ENCODE peak calls at places on chromosomes 1 and 21, in nine cellular contexts. S is memory B cell; U is pancreas; I is Peyer's patch; J is HCEC 1CT; Y is fibroblast of pulmonary artery; X is C1 segment of cervical spinal cord; D is activated CD4-positive, alpha-beta T cell treated with anti-CD3 and anti-CD28 coated beads, Interleukin-2, amount 50 U/mL, for 1 hour; E is lung microvascular endothelial cell. V is an unnamed sample.

GRCh38 chr1:42164551-42165420 is at the start of gene GUCA2A:
- DNase-seq in D (no peak), Y (no peak), U (no peak), X (no peak), S (no peak), I (peak), J (no peak), E (no peak), V (no peak)

GRCh38 chr21:45330075-45330781 is 42.5 kb upstream of the POFUT2 start:
- DNase-seq in X (no peak), Y (peak), U (peak), S (no peak), J (peak), I (peak), D (no peak), E (peak), V (peak)

GRCh38 chr1:72623299-72623708 is 341.0 kb upstream of the NEGR1 start:
- DNase-seq in Y (peak), I (no peak), J (peak), D (no peak), U (peak), X (peak), E (peak), S (no peak), V (peak)

GRCh38 chr1:98315309-98315708 is 346.2 kb upstream of the SNX7 start:
- DNase-seq in S (no peak), J (peak), E (peak), D (no peak), U (no peak), X (no peak), Y (peak), I (no peak), V (peak)

GRCh38 chr1:228544921-228545591 is 57.9 kb downstream of the RNF187 start:
- DNase-seq in I (no peak), U (no peak), D (no peak), Y (no peak), X (no peak), J (no peak), E (no peak), S (no peak), V (no peak)

GRCh38 chr1:52574594-52574993 is 21.7 kb upstream of the TUT4 start:
- DNase-seq in U (no peak), I (no peak), D (no peak), J (peak), Y (peak), E (peak), S (no peak), X (no peak), V (peak)

GRCh38 chr1:240099748-240100147 is 8.1 kb downstream of the FMN2 start:
- DNase-seq in S (no peak), Y (no peak), E (no peak), D (no peak), J (peak), X (no peak), U (no peak), I (no peak), V (no peak)

GRCh38 chr1:17301767-17302166 is 6.2 kb upstream of the PADI4 start:
- DNase-seq in J (no peak), D (no peak), X (no peak), S (no peak), I (no peak), U (no peak), Y (no peak), E (no peak), V (no peak)

GRCh38 chr21:38377165-38378093 is 120.6 kb downstream of the KCNJ15 start:
- DNase-seq in D (no peak), S (no peak), Y (no peak), U (no peak), X (no peak), I (no peak), J (no peak), E (peak), V (no peak)

GRCh38 chr1:182317489-182318180 is 74.0 kb downstream of the GLUL start:
- DNase-seq in J (no peak), U (no peak), D (no peak), X (no peak), S (no peak), E (no peak), I (no peak), Y (no peak), V (no peak)

GRCh38 chr1:183243190-183244065 is 57.4 kb downstream of the LAMC2 start:
- DNase-seq in Y (peak), J (no peak), E (no peak), I (no peak), X (no peak), S (no peak), U (peak), D (no peak), V (peak)

GRCh38 chr1:220680085-220680687 is 10.0 kb upstream of the C1orf115 start:
- DNase-seq in Y (peak), U (no peak), E (peak), S (peak), X (no peak), I (no peak), D (no peak), J (peak), V (peak)

GRCh38 chr1:180842482-180842881 is 70.2 kb upstream of the KIAA1614 start:
- DNase-seq in E (no peak), I (no peak), X (no peak), Y (no peak), J (no peak), U (no peak), D (no peak), S (no peak), V (peak)

GRCh38 chr1:34547043-34547674 is 207.7 kb upstream of the GJB5 start:
- DNase-seq in U (no peak), Y (no peak), E (no peak), X (no peak), J (no peak), S (no peak), I (no peak), D (no peak), V (no peak)

V was measured in fibroblast of lung.